ENCODE peak calls at places on chromosomes 1 and 21, in ten cellular contexts. T, X, Q, H, I, K, J, E, D and U are unnamed samples.

GRCh38 chr1:36207339-36207738 is 16.9 kb upstream of the THRAP3 start:
- DNase-seq in T (peak), X (peak), Q (no peak), H (peak), I (peak), K (no peak), J (peak), E (peak), D (no peak), U (peak)

GRCh38 chr1:2452583-2453315 is 23.3 kb upstream of the PLCH2 start:
- DNase-seq in T (no peak), X (no peak), Q (peak), H (no peak), I (no peak), K (no peak), J (no peak), E (no peak), D (peak), U (no peak)

GRCh38 chr1:9075023-9075422 is 5.6 kb upstream of the SLC2A5 start:
- DNase-seq in T (no peak), X (no peak), Q (no peak), H (no peak), I (peak), K (no peak), J (no peak), E (no peak), D (no peak), U (no peak)

GRCh38 chr1:19620786-19621185 is 23.3 kb upstream of the NBL1 start:
- DNase-seq in T (peak), X (no peak), Q (no peak), H (no peak), I (no peak), K (no peak), J (peak), E (no peak), D (no peak), U (no peak)

GRCh38 chr21:45841033-45841432 is 140.5 kb upstream of the COL6A1 start:
- DNase-seq in T (no peak), X (no peak), Q (no peak), H (no peak), I (no peak), K (no peak), J (no peak), E (no peak), D (no peak), U (no peak)

GRCh38 chr1:145707183-145707867 is at the start of gene PDZK1:
- DNase-seq in T (no peak), X (peak), Q (no peak), H (no peak), I (no peak), K (no peak), J (no peak), E (no peak), D (peak), U (no peak)

GRCh38 chr1:56429288-56429687 is 150.1 kb downstream of the PLPP3 start:
- DNase-seq in T (no peak), X (no peak), Q (no peak), H (no peak), I (no peak), K (no peak), J (no peak), E (no peak), D (peak), U (no peak)

GRCh38 chr1:3242408-3243270 is 173.6 kb downstream of the PRDM16 start:
- DNase-seq in T (no peak), X (no peak), Q (no peak), H (no peak), I (no peak), K (no peak), J (no peak), E (no peak), D (no peak), U (no peak)

GRCh38 chr1:240399381-240399780 is 212.6 kb downstream of the GREM2 start:
- DNase-seq in T (peak), X (no peak), Q (no peak), H (peak), I (no peak), K (no peak), J (peak), E (no peak), D (peak), U (peak)

GRCh38 chr1:155982106-155982505 is 3.8 kb upstream of the ARHGEF2 start:
- DNase-seq in T (no peak), X (no peak), Q (no peak), H (no peak), I (no peak), K (no peak), J (no peak), E (no peak), D (no peak), U (no peak)

GRCh38 chr1:199747984-199748383 is 279.5 kb upstream of the NR5A2 start:
- DNase-seq in T (no peak), X (peak), Q (no peak), H (no peak), I (no peak), K (no peak), J (no peak), E (no peak), D (no peak), U (peak)

GRCh38 chr21:43911935-43912487 is 47.0 kb downstream of the AGPAT3 start:
- DNase-seq in T (no peak), X (no peak), Q (no peak), H (no peak), I (no peak), K (no peak), J (no peak), E (no peak), D (no peak), U (no peak)

GRCh38 chr1:170929412-170929834 is 5.9 kb upstream of the MROH9 start:
- DNase-seq in T (peak), X (no peak), Q (no peak), H (no peak), I (no peak), K (no peak), J (peak), E (no peak), D (no peak), U (peak)

GRCh38 chr1:154534263-154534844 is 24.1 kb downstream of the UBE2Q1 start:
- DNase-seq in T (no peak), X (peak), Q (no peak), H (peak), I (no peak), K (no peak), J (peak), E (no peak), D (peak), U (peak)

GRCh38 chr21:45724994-45725843 is 81.7 kb downstream of the PCBP3 start:
- DNase-seq in T (no peak), X (no peak), Q (no peak), H (no peak), I (no peak), K (no peak), J (no peak), E (no peak), D (no peak), U (no peak)

GRCh38 chr1:64527191-64527590 is 57.3 kb downstream of the CACHD1 start:
- DNase-seq in T (no peak), X (no peak), Q (no peak), H (no peak), I (no peak), K (no peak), J (no peak), E (no peak), D (no peak), U (no peak)

GRCh38 chr1:156089704-156090103 is 7.4 kb upstream of the MEX3A start:
- DNase-seq in T (no peak), X (no peak), Q (no peak), H (no peak), I (no peak), K (no peak), J (no peak), E (no peak), D (peak), U (no peak)

GRCh38 chr21:15754640-15755039 is 24.9 kb downstream of the USP25 start:
- DNase-seq in T (no peak), X (no peak), Q (no peak), H (no peak), I (no peak), K (no peak), J (no peak), E (no peak), D (no peak), U (peak)

GRCh38 chr1:98962156-98962555 is 42.5 kb downstream of the PLPPR5 start:
- DNase-seq in T (no peak), X (no peak), Q (no peak), H (no peak), I (no peak), K (no peak), J (peak), E (no peak), D (no peak), U (peak)

GRCh38 chr1:116457944-116458343 is 84.9 kb downstream of the ATP1A1 start:
- DNase-seq in T (no peak), X (no peak), Q (no peak), H (no peak), I (no peak), K (no peak), J (no peak), E (no peak), D (no peak), U (no peak)

GRCh38 chr1:41811978-41812852 is 106.5 kb downstream of the HIVEP3 start:
- DNase-seq in T (peak), X (peak), Q (peak), H (peak), I (peak), K (peak), J (peak), E (peak), D (peak), U (peak)

GRCh38 chr1:165612062-165612461 is 19.0 kb upstream of the MGST3 start:
- DNase-seq in T (no peak), X (no peak), Q (no peak), H (no peak), I (no peak), K (no peak), J (no peak), E (no peak), D (no peak), U (no peak)

GRCh38 chr1:13517193-13517812 is 3.5 kb upstream of the LRRC38 start:
- DNase-seq in T (no peak), X (peak), Q (peak), H (no peak), I (no peak), K (no peak), J (peak), E (no peak), D (no peak), U (peak)

GRCh38 chr21:45418301-45419071 is 13.5 kb downstream of the COL18A1 start:
- DNase-seq in T (no peak), X (peak), Q (no peak), H (no peak), I (no peak), K (no peak), J (no peak), E (no peak), D (no peak), U (no peak)

GRCh38 chr1:3463013-3463385 is 8.5 kb downstream of the ARHGEF16 start:
- DNase-seq in T (no peak), X (no peak), Q (no peak), H (no peak), I (no peak), K (no peak), J (no peak), E (no peak), D (no peak), U (no peak)

GRCh38 chr1:65564493-65564892 is 144.0 kb downstream of the LEPR start:
- DNase-seq in T (no peak), X (no peak), Q (no peak), H (no peak), I (no peak), K (no peak), J (no peak), E (no peak), D (no peak), U (no peak)

GRCh38 chr1:94670273-94670672 is 128.7 kb upstream of the F3 start:
- DNase-seq in T (no peak), X (no peak), Q (no peak), H (no peak), I (no peak), K (no peak), J (no peak), E (no peak), D (no peak), U (no peak)

GRCh38 chr1:48236716-48237470 is 14.4 kb downstream of the SLC5A9 start:
- DNase-seq in T (peak), X (no peak), Q (peak), H (peak), I (peak), K (no peak), J (peak), E (no peak), D (no peak), U (peak)

GRCh38 chr1:46096269-46097148 is 35.9 kb downstream of the PIK3R3 start:
- DNase-seq in T (no peak), X (no peak), Q (no peak), H (no peak), I (no peak), K (no peak), J (no peak), E (no peak), D (peak), U (no peak)